ENCODE peak calls at places on chromosomes 2 and 18, in seven cellular contexts. One of them, this sample, is unnamed.
A peak's percentile ranks its signal among the peaks of the same experiment; 100 is the strongest.

GRCh38 chr2:143140864-143141637 is 11.8 kb downstream of the ARHGAP15 start:
- DNase-seq in cardiac muscle cell: no peak
- DNase-seq in CD8-positive, alpha-beta T cell: no peak
- DNase-seq in HCT116: no peak
- DNase-seq in spleen: no peak
- DNase-seq in fibroblast of lung: no peak
- DNase-seq in IMR-90: no peak
- DNase-seq in this sample: no peak

GRCh38 chr2:203802277-203803045 is 65.1 kb upstream of the CTLA4 start:
- DNase-seq in cardiac muscle cell: peak; percentile 72
- DNase-seq in CD8-positive, alpha-beta T cell: no peak
- DNase-seq in HCT116: no peak
- DNase-seq in spleen: no peak
- DNase-seq in fibroblast of lung: peak; percentile 99
- DNase-seq in IMR-90: peak; percentile 50
- DNase-seq in this sample: no peak

GRCh38 chr2:215611609-215612386 is 175.9 kb upstream of the FN1 start:
- DNase-seq in cardiac muscle cell: no peak
- DNase-seq in CD8-positive, alpha-beta T cell: no peak
- DNase-seq in HCT116: no peak
- DNase-seq in spleen: no peak
- DNase-seq in fibroblast of lung: no peak
- DNase-seq in IMR-90: no peak
- DNase-seq in this sample: no peak

GRCh38 chr2:127721978-127722355 is 20.7 kb downstream of the SFT2D3 start:
- DNase-seq in cardiac muscle cell: no peak
- DNase-seq in CD8-positive, alpha-beta T cell: no peak
- DNase-seq in HCT116: no peak
- DNase-seq in spleen: no peak
- DNase-seq in fibroblast of lung: peak; percentile 42
- DNase-seq in IMR-90: peak; percentile 41
- DNase-seq in this sample: no peak

GRCh38 chr2:171390941-171391516 is 42.8 kb downstream of the METTL8 start:
- DNase-seq in cardiac muscle cell: peak; percentile 55
- DNase-seq in CD8-positive, alpha-beta T cell: no peak
- DNase-seq in HCT116: no peak
- DNase-seq in spleen: no peak
- DNase-seq in fibroblast of lung: peak; percentile 90
- DNase-seq in IMR-90: peak; percentile 78
- DNase-seq in this sample: no peak

GRCh38 chr2:177239934-177240600 is 24.5 kb downstream of the NFE2L2 start:
- DNase-seq in cardiac muscle cell: peak; percentile 49
- DNase-seq in CD8-positive, alpha-beta T cell: no peak
- DNase-seq in HCT116: no peak
- DNase-seq in spleen: no peak
- DNase-seq in fibroblast of lung: peak; percentile 58
- DNase-seq in IMR-90: peak; percentile 49
- DNase-seq in this sample: no peak

GRCh38 chr2:238854246-238854645 is 6.4 kb downstream of the TWIST2 start:
- DNase-seq in cardiac muscle cell: no peak
- DNase-seq in CD8-positive, alpha-beta T cell: no peak
- DNase-seq in HCT116: no peak
- DNase-seq in spleen: no peak
- DNase-seq in fibroblast of lung: no peak
- DNase-seq in IMR-90: no peak
- DNase-seq in this sample: no peak

GRCh38 chr2:190446193-190446592 is 38.0 kb downstream of the MFSD6 start:
- DNase-seq in cardiac muscle cell: no peak
- DNase-seq in CD8-positive, alpha-beta T cell: no peak
- DNase-seq in HCT116: no peak
- DNase-seq in spleen: no peak
- DNase-seq in fibroblast of lung: no peak
- DNase-seq in IMR-90: no peak
- DNase-seq in this sample: no peak

GRCh38 chr2:232981356-232981755 is 31.7 kb downstream of the NGEF start:
- DNase-seq in cardiac muscle cell: no peak
- DNase-seq in CD8-positive, alpha-beta T cell: no peak
- DNase-seq in HCT116: no peak
- DNase-seq in spleen: peak; percentile 14
- DNase-seq in fibroblast of lung: no peak
- DNase-seq in IMR-90: no peak
- DNase-seq in this sample: no peak

GRCh38 chr2:207847807-207848544 is 78.3 kb upstream of the FZD5 start:
- DNase-seq in cardiac muscle cell: peak; percentile 87
- DNase-seq in CD8-positive, alpha-beta T cell: no peak
- DNase-seq in HCT116: no peak
- DNase-seq in spleen: no peak
- DNase-seq in fibroblast of lung: peak; percentile 97
- DNase-seq in IMR-90: peak; percentile 32
- DNase-seq in this sample: no peak

GRCh38 chr2:234027646-234028045 is 22.9 kb upstream of the SPP2 start:
- DNase-seq in cardiac muscle cell: no peak
- DNase-seq in CD8-positive, alpha-beta T cell: no peak
- DNase-seq in HCT116: no peak
- DNase-seq in spleen: no peak
- DNase-seq in fibroblast of lung: peak; percentile 37
- DNase-seq in IMR-90: no peak
- DNase-seq in this sample: no peak

GRCh38 chr18:48589797-48590519 is 51.1 kb downstream of the CTIF start:
- DNase-seq in cardiac muscle cell: no peak
- DNase-seq in CD8-positive, alpha-beta T cell: no peak
- DNase-seq in HCT116: no peak
- DNase-seq in spleen: peak; percentile 22
- DNase-seq in fibroblast of lung: no peak
- DNase-seq in IMR-90: no peak
- DNase-seq in this sample: peak; percentile 42

GRCh38 chr2:20595439-20596192 is 55.3 kb downstream of the HS1BP3 start:
- DNase-seq in cardiac muscle cell: peak; percentile 59
- DNase-seq in CD8-positive, alpha-beta T cell: no peak
- DNase-seq in HCT116: no peak
- DNase-seq in spleen: peak; percentile 85
- DNase-seq in fibroblast of lung: peak; percentile 86
- DNase-seq in IMR-90: peak; percentile 60
- DNase-seq in this sample: no peak

GRCh38 chr2:66105354-66105753 is 329.6 kb upstream of the MEIS1 start:
- DNase-seq in cardiac muscle cell: no peak
- DNase-seq in CD8-positive, alpha-beta T cell: no peak
- DNase-seq in HCT116: no peak
- DNase-seq in spleen: no peak
- DNase-seq in fibroblast of lung: no peak
- DNase-seq in IMR-90: no peak
- DNase-seq in this sample: no peak

GRCh38 chr2:38940746-38941145 is 51.1 kb downstream of the ARHGEF33 start:
- DNase-seq in cardiac muscle cell: no peak
- DNase-seq in CD8-positive, alpha-beta T cell: no peak
- DNase-seq in HCT116: no peak
- DNase-seq in spleen: no peak
- DNase-seq in fibroblast of lung: peak; percentile 44
- DNase-seq in IMR-90: no peak
- DNase-seq in this sample: no peak

GRCh38 chr18:32296851-32297250 is 107.0 kb downstream of the MEP1B start:
- DNase-seq in cardiac muscle cell: no peak
- DNase-seq in CD8-positive, alpha-beta T cell: no peak
- DNase-seq in HCT116: no peak
- DNase-seq in spleen: no peak
- DNase-seq in fibroblast of lung: no peak
- DNase-seq in IMR-90: no peak
- DNase-seq in this sample: no peak

GRCh38 chr2:217669831-217670230 is 333.0 kb downstream of the TNS1 start:
- DNase-seq in cardiac muscle cell: no peak
- DNase-seq in CD8-positive, alpha-beta T cell: no peak
- DNase-seq in HCT116: no peak
- DNase-seq in spleen: no peak
- DNase-seq in fibroblast of lung: peak; percentile 34
- DNase-seq in IMR-90: peak; percentile 30
- DNase-seq in this sample: no peak

GRCh38 chr2:217671871-217672270 is 330.9 kb downstream of the TNS1 start:
- DNase-seq in cardiac muscle cell: no peak
- DNase-seq in CD8-positive, alpha-beta T cell: no peak
- DNase-seq in HCT116: no peak
- DNase-seq in spleen: no peak
- DNase-seq in fibroblast of lung: no peak
- DNase-seq in IMR-90: no peak
- DNase-seq in this sample: no peak

GRCh38 chr2:217671043-217671442 is 331.8 kb downstream of the TNS1 start:
- DNase-seq in cardiac muscle cell: no peak
- DNase-seq in CD8-positive, alpha-beta T cell: no peak
- DNase-seq in HCT116: no peak
- DNase-seq in spleen: no peak
- DNase-seq in fibroblast of lung: no peak
- DNase-seq in IMR-90: no peak
- DNase-seq in this sample: no peak

GRCh38 chr2:217672472-217672871 is 330.3 kb downstream of the TNS1 start:
- DNase-seq in cardiac muscle cell: no peak
- DNase-seq in CD8-positive, alpha-beta T cell: no peak
- DNase-seq in HCT116: no peak
- DNase-seq in spleen: no peak
- DNase-seq in fibroblast of lung: no peak
- DNase-seq in IMR-90: no peak
- DNase-seq in this sample: no peak

DNA sequence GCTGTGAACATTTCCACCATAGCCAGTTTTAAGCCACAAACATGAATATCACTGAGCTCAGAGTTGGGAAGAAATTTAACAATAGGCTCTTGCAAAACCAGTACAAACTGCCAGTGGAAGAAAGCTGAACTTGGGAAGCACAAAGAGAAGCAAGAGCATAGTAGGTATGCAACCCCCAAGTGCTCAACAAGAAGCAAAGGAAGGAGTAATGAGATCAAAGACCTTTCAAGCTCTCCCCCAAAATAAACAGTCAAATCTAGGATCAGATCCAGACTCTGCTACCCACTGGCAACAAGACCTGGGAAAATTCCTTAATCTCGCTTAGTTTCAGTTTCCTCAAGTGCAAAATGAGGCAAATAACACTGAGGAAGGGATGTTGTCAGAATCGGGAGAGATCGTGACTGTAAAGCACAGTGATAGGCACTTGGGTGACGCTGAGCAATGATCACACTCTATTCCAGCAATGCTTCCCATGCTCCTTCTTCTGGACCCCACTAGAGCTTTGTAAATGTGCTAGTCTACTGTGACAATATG is 329.2 kb downstream of the TNS1 start:
- DNase-seq in cardiac muscle cell: no peak
- DNase-seq in CD8-positive, alpha-beta T cell: no peak
- DNase-seq in HCT116: no peak
- DNase-seq in spleen: no peak
- DNase-seq in fibroblast of lung: no peak
- DNase-seq in IMR-90: no peak
- DNase-seq in this sample: no peak
- H3K27ac ChIP-seq in cardiac muscle cell: no peak overlapping the region
- H3K27ac ChIP-seq in CD8-positive, alpha-beta T cell: no peak overlapping the region
- H3K27ac ChIP-seq in HCT116: no peak overlapping the region
- H3K27ac ChIP-seq in spleen: no peak overlapping the region
- H3K27ac ChIP-seq in fibroblast of lung: no peak overlapping the region
- H3K27ac ChIP-seq in IMR-90: no peak overlapping the region
- H3K27ac ChIP-seq in this sample: peak overlapping the region; percentile 92

DNA sequence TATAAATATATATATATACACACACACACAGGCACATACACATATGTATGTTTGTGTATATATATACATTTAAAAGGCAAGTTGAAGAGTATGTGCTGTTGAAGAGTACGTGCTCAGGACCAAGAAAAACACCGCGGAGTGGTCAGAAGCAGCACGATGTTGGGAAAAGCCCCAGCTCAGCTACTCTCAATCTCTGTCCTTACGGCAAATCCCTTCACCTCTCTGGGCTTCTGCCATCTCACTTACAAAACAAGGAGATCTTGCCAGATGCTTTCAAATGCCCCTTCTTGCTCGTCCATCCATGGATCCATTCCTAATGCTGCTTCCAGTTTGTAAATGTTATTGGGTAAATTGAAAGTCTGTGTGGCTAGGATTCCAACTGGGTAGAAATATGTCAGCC is 333.9 kb downstream of the BCL11A start:
- DNase-seq in cardiac muscle cell: no peak
- DNase-seq in CD8-positive, alpha-beta T cell: no peak
- DNase-seq in HCT116: no peak
- DNase-seq in spleen: no peak
- DNase-seq in fibroblast of lung: no peak
- DNase-seq in IMR-90: no peak
- DNase-seq in this sample: no peak
- TF ChIP-seq CTCF in cardiac muscle cell: no peak
- TF ChIP-seq CTCF in CD8-positive, alpha-beta T cell: no peak
- TF ChIP-seq CTCF in HCT116: no peak
- TF ChIP-seq CTCF in spleen: no peak
- TF ChIP-seq CTCF in fibroblast of lung: no peak
- TF ChIP-seq CTCF in IMR-90: no peak
- TF ChIP-seq CTCF in this sample: no peak

GRCh38 chr2:11710632-11711381 is 35.6 kb upstream of the LPIN1 start:
- DNase-seq in cardiac muscle cell: peak; percentile 52
- DNase-seq in CD8-positive, alpha-beta T cell: no peak
- DNase-seq in HCT116: no peak
- DNase-seq in spleen: no peak
- DNase-seq in fibroblast of lung: peak; percentile 51
- DNase-seq in IMR-90: no peak
- DNase-seq in this sample: no peak

GRCh38 chr2:11705711-11706110 is 35.7 kb upstream of the NTSR2 start:
- DNase-seq in cardiac muscle cell: no peak
- DNase-seq in CD8-positive, alpha-beta T cell: no peak
- DNase-seq in HCT116: no peak
- DNase-seq in spleen: no peak
- DNase-seq in fibroblast of lung: no peak
- DNase-seq in IMR-90: no peak
- DNase-seq in this sample: no peak

GRCh38 chr2:11709293-11709692 is 37.1 kb upstream of the LPIN1 start:
- DNase-seq in cardiac muscle cell: no peak
- DNase-seq in CD8-positive, alpha-beta T cell: no peak
- DNase-seq in HCT116: no peak
- DNase-seq in spleen: no peak
- DNase-seq in fibroblast of lung: no peak
- DNase-seq in IMR-90: no peak
- DNase-seq in this sample: no peak

GRCh38 chr2:11710210-11710609 is 36.2 kb upstream of the LPIN1 start:
- DNase-seq in cardiac muscle cell: peak; percentile 88
- DNase-seq in CD8-positive, alpha-beta T cell: no peak
- DNase-seq in HCT116: no peak
- DNase-seq in spleen: no peak
- DNase-seq in fibroblast of lung: peak; percentile 95
- DNase-seq in IMR-90: peak; percentile 88
- DNase-seq in this sample: no peak

DNA sequence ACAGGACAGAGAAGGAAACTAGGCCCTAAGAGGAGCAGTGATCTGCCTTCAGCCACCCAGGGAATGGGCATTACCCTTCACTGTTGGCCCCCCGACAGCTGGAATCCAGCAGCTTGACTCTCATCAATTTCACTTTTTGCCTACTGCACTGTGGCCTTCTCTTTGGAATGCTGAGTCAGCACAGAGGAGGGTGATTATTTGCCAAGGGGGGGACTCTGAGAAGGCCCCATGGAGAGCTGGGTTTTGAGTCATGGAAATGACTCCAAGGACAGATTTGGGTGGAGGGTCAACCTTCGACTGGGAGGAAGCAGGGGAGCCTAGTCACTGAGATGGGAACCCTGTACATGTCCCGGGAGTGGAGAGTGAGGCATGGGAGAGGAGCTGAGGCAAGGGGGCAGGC is 38.1 kb upstream of the NTSR2 start:
- DNase-seq in cardiac muscle cell: peak; percentile 61
- DNase-seq in CD8-positive, alpha-beta T cell: no peak
- DNase-seq in HCT116: no peak
- DNase-seq in spleen: no peak
- DNase-seq in fibroblast of lung: peak; percentile 26
- DNase-seq in IMR-90: no peak
- DNase-seq in this sample: no peak
- H3K4me1 ChIP-seq in cardiac muscle cell: no peaks in the 10 kb centered on the region
- H3K4me1 ChIP-seq in CD8-positive, alpha-beta T cell: no peaks in the 10 kb centered on the region
- H3K4me1 ChIP-seq in HCT116: no peaks in the 10 kb centered on the region
- H3K4me1 ChIP-seq in spleen: no peaks in the 10 kb centered on the region
- H3K4me1 ChIP-seq in fibroblast of lung: peaks cover 9% of the 10 kb centered on the region
- H3K4me1 ChIP-seq in IMR-90: peaks cover 8% of the 10 kb centered on the region
- H3K4me1 ChIP-seq in this sample: peaks cover 18% of the 10 kb centered on the region

GRCh38 chr2:105398522-105399206 is at the start of gene FHL2:
- DNase-seq in cardiac muscle cell: peak; percentile 91
- DNase-seq in CD8-positive, alpha-beta T cell: peak; percentile 67
- DNase-seq in HCT116: peak; percentile 48
- DNase-seq in spleen: peak; percentile 86
- DNase-seq in fibroblast of lung: peak; percentile 84
- DNase-seq in IMR-90: peak; percentile 80
- DNase-seq in this sample: no peak
- H3K27ac ChIP-seq in cardiac muscle cell: peak within 1 kb of the TSS; percentile 97
- H3K27ac ChIP-seq in CD8-positive, alpha-beta T cell: peak within 1 kb of the TSS; percentile 17
- H3K27ac ChIP-seq in HCT116: peak within 1 kb of the TSS; percentile 91
- H3K27ac ChIP-seq in spleen: peak within 1 kb of the TSS; percentile 84
- H3K27ac ChIP-seq in fibroblast of lung: peak within 1 kb of the TSS; percentile 98
- H3K27ac ChIP-seq in IMR-90: peak within 1 kb of the TSS; percentile 100
- H3K27ac ChIP-seq in this sample: peak within 1 kb of the TSS; percentile 83